ENCODE peak calls at places on chromosome 16, in six cellular contexts. E is H9, B is mesenchymal stem cell, O is IMR-90, D is H1, Z is trophoblast cell. F is an unnamed sample.

GRCh38 chr16:57258910-57259475 is 13.9 kb downstream of the ARL2BP start:
- DNase-seq in E (no peak), B (no peak), D (no peak), Z (no peak), O (no peak), F (no peak)

GRCh38 chr16:27268376-27269299 is at the start of gene NSMCE1:
- DNase-seq in Z (peak; percentile 99), O (peak; percentile 96), E (peak; percentile 94), D (peak; percentile 88), B (peak; percentile 94), F (peak; percentile 85)

GRCh38 chr16:73848993-73849392 is 447.6 kb upstream of the PSMD7 start:
- DNase-seq in B (no peak), Z (no peak), D (no peak), E (no peak), O (no peak), F (no peak)

GRCh38 chr16:85136705-85137322 is 24.5 kb upstream of the CIBAR2 start:
- DNase-seq in Z (no peak), O (no peak), B (peak; percentile 68), E (no peak), D (no peak), F (no peak)

GRCh38 chr16:84275562-84276151 is 19.0 kb upstream of the WFDC1 start:
- DNase-seq in D (no peak), Z (no peak), E (no peak), O (no peak), B (no peak), F (no peak)

GRCh38 chr16:27322858-27323780 is 9.3 kb downstream of the IL4R start:
- DNase-seq in D (no peak), Z (peak; percentile 96), B (no peak), E (no peak), O (no peak), F (no peak)

GRCh38 chr16:89574681-89575246 is 794 bp upstream of the CPNE7 start:
- DNase-seq in B (peak; percentile 80), O (peak; percentile 61), E (peak; percentile 85), D (peak; percentile 92), Z (peak; percentile 62), F (no peak)

GRCh38 chr16:21568502-21569189 is 30.7 kb upstream of the METTL9 start:
- DNase-seq in D (no peak), E (no peak), O (peak; percentile 26), Z (peak; percentile 81), B (no peak), F (no peak)

GRCh38 chr16:31253642-31254045 is 6.1 kb upstream of the ITGAM start:
- DNase-seq in B (no peak), E (no peak), O (no peak), Z (peak; percentile 15), D (no peak), F (no peak)

GRCh38 chr16:12958366-12958765 is 57.0 kb downstream of the SHISA9 start:
- DNase-seq in B (no peak), E (no peak), O (no peak), D (no peak), Z (no peak), F (no peak)

GRCh38 chr16:72241930-72242329 is 70.0 kb upstream of the PMFBP1 start:
- DNase-seq in O (peak; percentile 55), B (peak; percentile 63), Z (peak; percentile 48), D (no peak), E (no peak), F (peak; percentile 31)

GRCh38 chr16:86975445-86975844 is 341.7 kb downstream of the C16orf95 start:
- DNase-seq in B (peak; percentile 69), E (peak; percentile 85), O (peak; percentile 95), D (peak; percentile 68), Z (no peak), F (peak; percentile 40)

GRCh38 chr16:31754998-31755615 is 118.5 kb upstream of the ZNF267 start:
- DNase-seq in Z (peak; percentile 23), O (no peak), D (no peak), E (no peak), B (peak; percentile 4), F (no peak)

GRCh38 chr16:64621616-64622015 is 500.2 kb downstream of the CDH11 start:
- DNase-seq in O (no peak), D (no peak), Z (no peak), E (no peak), B (no peak), F (no peak)

GRCh38 chr16:48317614-48318013 is 67.6 kb downstream of the SIAH1 start:
- DNase-seq in D (no peak), B (peak; percentile 80), E (no peak), Z (peak; percentile 23), O (peak; percentile 76), F (no peak)

GRCh38 chr16:12317856-12318591 is 341.5 kb downstream of the SNX29 start:
- DNase-seq in O (no peak), Z (peak; percentile 5), D (no peak), B (no peak), E (no peak), F (no peak)

GRCh38 chr16:57070986-57071540 is 21.3 kb upstream of the CPNE2 start:
- DNase-seq in O (no peak), D (no peak), E (no peak), Z (no peak), B (no peak), F (no peak)

GRCh38 chr16:27759947-27760844 is 210.3 kb downstream of the KATNIP start:
- DNase-seq in Z (peak; percentile 62), B (no peak), D (no peak), O (no peak), E (no peak), F (no peak)

GRCh38 chr16:50209548-50210265 is 56.6 kb downstream of the TENT4B start:
- DNase-seq in B (no peak), D (no peak), Z (no peak), E (peak; percentile 41), O (no peak), F (no peak)

GRCh38 chr16:50448522-50448921 is 79.7 kb upstream of the BRD7 start:
- DNase-seq in Z (no peak), E (peak; percentile 73), O (no peak), B (no peak), D (peak; percentile 63), F (no peak)

GRCh38 chr16:25219070-25219737 is 2.5 kb downstream of the AQP8 start:
- DNase-seq in Z (no peak), D (no peak), O (no peak), B (no peak), E (no peak), F (no peak)

GRCh38 chr16:87560428-87561199 is 41.7 kb upstream of the JPH3 start:
- DNase-seq in E (peak; percentile 95), B (peak; percentile 33), D (peak; percentile 91), O (no peak), Z (no peak), F (no peak)

GRCh38 chr16:11534262-11534661 is 52.5 kb downstream of the LITAF start:
- DNase-seq in E (no peak), O (no peak), Z (no peak), B (no peak), D (no peak), F (no peak)

GRCh38 chr16:77788196-77789084 is at the start of gene VAT1L:
- DNase-seq in E (peak; percentile 69), D (peak; percentile 85), Z (peak; percentile 34), B (peak; percentile 80), O (peak; percentile 63), F (peak; percentile 57)

GRCh38 chr16:4511441-4512082 is 27.0 kb downstream of the CDIP1 start:
- DNase-seq in Z (peak; percentile 41), E (peak; percentile 91), O (peak; percentile 39), B (peak; percentile 61), D (peak; percentile 91), F (peak; percentile 50)

GRCh38 chr16:66270333-66270927 is 96.1 kb upstream of the CDH5 start:
- DNase-seq in O (peak; percentile 54), E (peak; percentile 90), Z (peak; percentile 72), D (peak; percentile 94), B (peak; percentile 54), F (peak; percentile 72)

GRCh38 chr16:69909043-69909442 is 42.1 kb upstream of the CLEC18A start:
- DNase-seq in B (no peak), Z (no peak), O (no peak), D (no peak), E (no peak), F (no peak)

GRCh38 chr16:30127994-30128393 is 5.0 kb upstream of the MAPK3 start:
- DNase-seq in O (no peak), B (no peak), Z (peak; percentile 51), D (no peak), E (no peak), F (no peak)

GRCh38 chr16:54846761-54847160 is 83.9 kb upstream of the IRX5 start:
- DNase-seq in E (no peak), O (no peak), D (no peak), B (no peak), Z (peak; percentile 30), F (no peak)

GRCh38 chr16:62022688-62023087 is 13.6 kb downstream of the CDH8 start:
- DNase-seq in Z (no peak), E (no peak), D (no peak), O (no peak), B (no peak), F (peak; percentile 53)
- H4K91ac ChIP-seq in Z (no peak overlapping the region), E (no peak overlapping the region), D (no peak overlapping the region), O (no peak overlapping the region), B (no peak overlapping the region), F (no peak overlapping the region)

GRCh38 chr16:14629919-14630619 is at the start of gene PARN:
- DNase-seq in Z (peak; percentile 99), E (peak; percentile 96), B (peak; percentile 98), D (peak; percentile 99), O (peak; percentile 96), F (peak; percentile 93)
- H4K8ac ChIP-seq in Z (peak within 1 kb of the TSS; percentile 95), E (no peak within 1 kb of the TSS), B (peak within 1 kb of the TSS; percentile 96), D (peak within 1 kb of the TSS; percentile 98), O (peak within 1 kb of the TSS; percentile 98), F (no peak within 1 kb of the TSS)

GRCh38 chr16:18799500-18799899 is 1.8 kb downstream of the ARL6IP1 start:
- DNase-seq in B (no peak), O (no peak), D (no peak), Z (no peak), E (no peak), F (no peak)

GRCh38 chr16:18802755-18803218 is 1.4 kb upstream of the ARL6IP1 start:
- DNase-seq in B (no peak), D (no peak), E (no peak), Z (peak; percentile 23), O (no peak), F (no peak)

GRCh38 chr16:18800674-18801196 is 614 bp downstream of the ARL6IP1 start:
- DNase-seq in O (no peak), D (no peak), B (peak; percentile 44), Z (peak; percentile 15), E (no peak), F (peak; percentile 48)

GRCh38 chr16:18803569-18804462 is 2.5 kb upstream of the ARL6IP1 start:
- DNase-seq in D (no peak), B (peak; percentile 59), O (peak; percentile 42), E (no peak), Z (no peak), F (no peak)

GRCh38 chr16:18801197-18801972 is at the start of gene ARL6IP1:
- DNase-seq in E (peak; percentile 99), B (peak; percentile 100), Z (peak; percentile 100), D (peak; percentile 95), O (peak; percentile 99), F (peak; percentile 99)
- H3K23ac ChIP-seq in E (no peak within 1 kb of the TSS), B (peak within 1 kb of the TSS; percentile 97), Z (no peak within 1 kb of the TSS), D (no peak within 1 kb of the TSS), O (peak within 1 kb of the TSS; percentile 74), F (peak within 1 kb of the TSS; percentile 99)

DNA sequence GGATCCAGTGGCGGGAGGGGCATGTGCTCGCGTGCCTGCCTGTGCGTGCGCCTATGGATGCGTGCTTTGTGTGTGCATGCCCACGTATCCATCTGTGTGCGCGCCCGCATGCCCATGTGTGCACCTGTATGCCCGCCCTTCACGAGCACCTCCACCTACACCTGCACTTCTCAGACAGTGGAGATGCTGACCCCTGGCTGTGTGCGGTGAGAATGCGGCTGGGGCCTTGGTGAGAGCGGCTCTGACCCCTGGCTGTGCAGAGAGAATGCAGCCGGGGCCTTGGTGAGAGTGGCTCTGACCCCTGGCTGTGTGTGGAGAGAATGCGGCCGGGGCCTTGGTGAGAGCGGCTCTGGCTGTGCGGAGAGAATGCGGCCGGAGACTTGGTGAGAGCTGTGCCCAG is 33.9 kb downstream of the AXIN1 start:
- DNase-seq in B (no peak), E (peak; percentile 85), Z (no peak), O (no peak), D (peak; percentile 79), F (peak; percentile 14)
- H4K91ac ChIP-seq in B (no peak overlapping the region), E (no peak overlapping the region), Z (no peak overlapping the region), O (no peak overlapping the region), D (no peak overlapping the region), F (no peak overlapping the region)

F was measured in neuronal stem cell.